ENCODE peak calls at places on chromosomes 5 and 9, in seven cellular contexts. J is MCF 10A, I is brain microvascular endothelial cell, Q is Calu3, T is astrocyte of the cerebellum, P is lower lobe of right lung, F is foreskin fibroblast. C is an unnamed sample.

GRCh38 chr5:172820046-172820767 is 13.8 kb upstream of the ERGIC1 start:
- DNase-seq in J (peak), I (peak), Q (peak), T (peak), P (no peak), F (no peak), C (no peak)

GRCh38 chr5:42301349-42301748 is 121.9 kb upstream of the GHR start:
- DNase-seq in J (no peak), I (peak), Q (no peak), T (no peak), P (no peak), F (peak), C (peak)

GRCh38 chr5:139462582-139463276 is at the start of gene ECSCR:
- DNase-seq in J (no peak), I (peak), Q (no peak), T (no peak), P (no peak), F (no peak), C (no peak)

GRCh38 chr5:144800169-144800568 is 629.5 kb downstream of the KCTD16 start:
- DNase-seq in J (no peak), I (no peak), Q (no peak), T (no peak), P (no peak), F (no peak), C (no peak)

GRCh38 chr9:108297025-108297424 is 558.8 kb downstream of the ACTL7B start:
- DNase-seq in J (no peak), I (no peak), Q (no peak), T (peak), P (peak), F (peak), C (peak)

GRCh38 chr9:16092627-16093091 is 539.8 kb downstream of the CCDC171 start:
- DNase-seq in J (no peak), I (no peak), Q (no peak), T (no peak), P (no peak), F (peak), C (no peak)

GRCh38 chr9:88922091-88922490 is 69.2 kb upstream of the S1PR3 start:
- DNase-seq in J (no peak), I (no peak), Q (no peak), T (no peak), P (no peak), F (no peak), C (no peak)

GRCh38 chr5:73596705-73597328 is 29.2 kb upstream of the ARHGEF28 start:
- DNase-seq in J (peak), I (peak), Q (peak), T (no peak), P (no peak), F (peak), C (no peak)

GRCh38 chr9:21965401-21965951 is 28.7 kb downstream of the CDKN2A start:
- DNase-seq in J (no peak), I (peak), Q (peak), T (no peak), P (no peak), F (peak), C (peak)

GRCh38 chr9:108254236-108254635 is 601.5 kb downstream of the ACTL7B start:
- DNase-seq in J (peak), I (no peak), Q (no peak), T (no peak), P (no peak), F (peak), C (no peak)

GRCh38 chr5:123875444-123876264 is 363.7 kb downstream of the CSNK1G3 start:
- DNase-seq in J (no peak), I (no peak), Q (peak), T (no peak), P (no peak), F (no peak), C (no peak)

GRCh38 chr5:88502179-88503064 is 233.8 kb upstream of the TMEM161B start:
- DNase-seq in J (peak), I (peak), Q (no peak), T (peak), P (no peak), F (peak), C (no peak)

GRCh38 chr9:134748637-134749036 is 107.0 kb downstream of the COL5A1 start:
- DNase-seq in J (no peak), I (no peak), Q (no peak), T (no peak), P (no peak), F (no peak), C (no peak)

GRCh38 chr5:108989761-108990392 is 242.2 kb downstream of the FER start:
- DNase-seq in J (no peak), I (no peak), Q (no peak), T (no peak), P (no peak), F (peak), C (peak)

GRCh38 chr9:133342570-133342969 is 5.4 kb downstream of the MED22 start:
- DNase-seq in J (no peak), I (no peak), Q (peak), T (no peak), P (peak), F (no peak), C (no peak)

GRCh38 chr5:172444110-172444510 is 10.2 kb downstream of the SH3PXD2B start:
- DNase-seq in J (peak), I (peak), Q (no peak), T (no peak), P (no peak), F (peak), C (no peak)

DNA sequence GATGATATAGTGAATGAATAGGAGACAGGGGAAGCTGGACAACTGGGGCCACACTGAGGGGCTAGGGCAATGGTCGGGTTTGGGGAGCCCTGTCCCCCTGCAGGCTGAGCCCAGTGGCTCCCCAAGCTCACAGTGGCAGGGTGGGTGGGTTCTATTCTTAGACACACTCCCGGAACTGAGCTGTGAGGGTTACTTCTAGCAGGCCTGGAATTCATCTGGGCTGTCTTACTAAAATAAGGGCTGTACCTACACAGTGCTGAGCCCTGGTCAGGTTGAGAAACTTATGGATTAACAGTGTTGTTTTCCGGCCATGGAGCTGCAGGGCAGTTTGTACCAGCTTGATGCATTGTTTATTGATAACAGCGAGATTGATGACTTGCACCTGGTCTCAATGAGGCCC is 58.8 kb downstream of the C5orf15 start:
- DNase-seq in J (no peak), I (no peak), Q (no peak), T (no peak), P (no peak), F (no peak), C (no peak)
- TF ChIP-seq CTCF in J (no peak), I (no peak), Q (no peak), T (no peak), P (no peak), F (no peak), C (no peak)

DNA sequence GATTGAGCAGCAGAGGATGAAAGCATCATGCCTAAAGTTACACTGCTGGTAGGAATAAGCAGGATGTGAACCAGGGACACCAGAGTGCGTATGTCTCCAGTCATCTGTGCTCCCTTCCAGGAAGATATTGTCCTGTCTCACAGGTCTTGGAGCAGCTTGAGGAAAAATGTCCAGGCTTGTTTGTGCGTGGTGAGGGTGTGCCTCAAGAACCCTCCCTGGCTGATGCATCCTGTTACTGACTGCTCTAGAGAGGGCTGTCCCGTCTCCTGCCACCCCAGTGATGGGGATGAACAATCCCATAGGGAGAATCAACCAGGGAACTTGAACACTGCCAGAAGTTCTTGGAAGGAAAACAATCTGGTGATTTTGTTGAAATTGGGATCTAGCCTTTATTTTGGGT is 132.0 kb downstream of the INSYN2B start:
- DNase-seq in J (no peak), I (no peak), Q (no peak), T (no peak), P (no peak), F (no peak), C (no peak)
- TF ChIP-seq CTCF in J (no peak), I (no peak), Q (no peak), T (no peak), P (no peak), F (no peak), C (no peak)

GRCh38 chr5:62791059-62791458 is 212.4 kb downstream of the LRRC70 start:
- DNase-seq in J (peak), I (peak), Q (peak), T (no peak), P (no peak), F (no peak), C (no peak)
- TF ChIP-seq CTCF in J (peak), I (peak), Q (peak), T (no peak), P (peak), F (peak), C (peak)

GRCh38 chr5:55997742-55998351 is 3.1 kb upstream of the IL6ST start:
- DNase-seq in J (peak), I (peak), Q (no peak), T (no peak), P (no peak), F (peak), C (peak)
- TF ChIP-seq CTCF in J (no peak), I (no peak), Q (no peak), T (no peak), P (no peak), F (no peak), C (no peak)

DNA sequence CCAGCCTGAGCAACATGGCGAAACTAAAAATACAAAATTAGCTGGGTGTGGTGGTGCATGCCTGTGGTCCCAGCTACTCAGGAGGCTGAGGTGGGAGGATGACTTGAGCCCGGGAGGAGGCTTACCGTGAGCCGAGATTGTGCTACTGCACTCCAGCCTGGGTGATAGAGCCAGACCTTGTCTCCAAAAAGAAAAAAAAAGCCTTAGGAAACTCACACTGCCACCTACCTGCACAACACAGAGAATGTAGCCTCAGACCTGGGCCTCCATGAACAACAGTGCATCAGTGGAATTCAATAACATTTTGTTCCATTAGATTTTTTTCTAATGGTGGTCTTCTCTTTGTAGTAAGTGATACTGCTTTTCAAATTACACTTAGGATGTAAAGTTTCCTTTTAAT is 63.8 kb upstream of the RARS1 start:
- DNase-seq in J (peak), I (no peak), Q (no peak), T (no peak), P (no peak), F (peak), C (no peak)
- TF ChIP-seq CTCF in J (peak), I (peak), Q (no peak), T (peak), P (no peak), F (no peak), C (peak)

C was measured in AG10803.